ENCODE peak calls at places on chromosomes 13 and 19, in six cellular contexts. One of them, this sample, is unnamed.
A peak's percentile ranks its signal among the peaks of the same experiment; 100 is the strongest.

GRCh38 chr19:19224852-19225494 is 13.2 kb downstream of the NCAN start:
- DNase-seq in PC-3: peak; percentile 67
- DNase-seq in tibial artery: peak; percentile 27
- DNase-seq in K562: peak; percentile 96
- DNase-seq in mesendoderm: peak; percentile 94
- DNase-seq in astrocyte: no peak
- DNase-seq in this sample: peak; percentile 75

GRCh38 chr19:7159105-7159933 is 89.8 kb downstream of the ZNF557 start:
- DNase-seq in PC-3: no peak
- DNase-seq in tibial artery: peak; percentile 81
- DNase-seq in K562: peak; percentile 30
- DNase-seq in mesendoderm: no peak
- DNase-seq in astrocyte: peak; percentile 64
- DNase-seq in this sample: no peak

GRCh38 chr19:13557756-13558398 is 51.6 kb upstream of the CACNA1A start:
- DNase-seq in PC-3: peak; percentile 44
- DNase-seq in tibial artery: no peak
- DNase-seq in K562: no peak
- DNase-seq in mesendoderm: peak; percentile 31
- DNase-seq in astrocyte: no peak
- DNase-seq in this sample: no peak

GRCh38 chr19:33193864-33194362 is at the start of gene LRP3:
- DNase-seq in PC-3: peak; percentile 12
- DNase-seq in tibial artery: no peak
- DNase-seq in K562: no peak
- DNase-seq in mesendoderm: peak; percentile 23
- DNase-seq in astrocyte: no peak
- DNase-seq in this sample: no peak

GRCh38 chr13:100954430-100955361 is 280.1 kb upstream of the TMTC4 start:
- DNase-seq in PC-3: no peak
- DNase-seq in tibial artery: no peak
- DNase-seq in K562: no peak
- DNase-seq in mesendoderm: no peak
- DNase-seq in astrocyte: peak; percentile 8
- DNase-seq in this sample: no peak

GRCh38 chr19:46454244-46454643 is 17.1 kb downstream of the PNMA8A start:
- DNase-seq in PC-3: no peak
- DNase-seq in tibial artery: no peak
- DNase-seq in K562: no peak
- DNase-seq in mesendoderm: no peak
- DNase-seq in astrocyte: no peak
- DNase-seq in this sample: no peak

GRCh38 chr19:56080669-56081401 is 40.3 kb downstream of the ZNF787 start:
- DNase-seq in PC-3: peak; percentile 59
- DNase-seq in tibial artery: peak; percentile 68
- DNase-seq in K562: peak; percentile 84
- DNase-seq in mesendoderm: peak; percentile 87
- DNase-seq in astrocyte: peak; percentile 45
- DNase-seq in this sample: peak; percentile 66

GRCh38 chr13:85148009-85148408 is 651.2 kb downstream of the SLITRK6 start:
- DNase-seq in PC-3: no peak
- DNase-seq in tibial artery: no peak
- DNase-seq in K562: no peak
- DNase-seq in mesendoderm: peak; percentile 17
- DNase-seq in astrocyte: peak; percentile 2
- DNase-seq in this sample: no peak

GRCh38 chr19:8827277-8827676 is 4.8 kb downstream of the ZNF558 start:
- DNase-seq in PC-3: no peak
- DNase-seq in tibial artery: no peak
- DNase-seq in K562: no peak
- DNase-seq in mesendoderm: no peak
- DNase-seq in astrocyte: no peak
- DNase-seq in this sample: no peak

GRCh38 chr13:46124967-46125933 is 20.4 kb upstream of the CPB2 start:
- DNase-seq in PC-3: no peak
- DNase-seq in tibial artery: no peak
- DNase-seq in K562: peak; percentile 49
- DNase-seq in mesendoderm: no peak
- DNase-seq in astrocyte: no peak
- DNase-seq in this sample: no peak

GRCh38 chr13:99972190-99972731 is 694 bp upstream of the ZIC5 start:
- DNase-seq in PC-3: no peak
- DNase-seq in tibial artery: no peak
- DNase-seq in K562: no peak
- DNase-seq in mesendoderm: peak; percentile 74
- DNase-seq in astrocyte: no peak
- DNase-seq in this sample: no peak

GRCh38 chr13:80337011-80337688 is 3.8 kb downstream of the SPRY2 start:
- DNase-seq in PC-3: no peak
- DNase-seq in tibial artery: no peak
- DNase-seq in K562: no peak
- DNase-seq in mesendoderm: no peak
- DNase-seq in astrocyte: no peak
- DNase-seq in this sample: no peak

GRCh38 chr13:99974939-99975561 is 3.5 kb upstream of the ZIC5 start:
- DNase-seq in PC-3: no peak
- DNase-seq in tibial artery: no peak
- DNase-seq in K562: no peak
- DNase-seq in mesendoderm: peak; percentile 31
- DNase-seq in astrocyte: no peak
- DNase-seq in this sample: no peak

GRCh38 chr19:38550376-38550775 is 67.4 kb downstream of the MAP4K1 start:
- DNase-seq in PC-3: no peak
- DNase-seq in tibial artery: no peak
- DNase-seq in K562: no peak
- DNase-seq in mesendoderm: no peak
- DNase-seq in astrocyte: no peak
- DNase-seq in this sample: no peak

GRCh38 chr13:31208554-31209122 is 8.9 kb downstream of the B3GLCT start:
- DNase-seq in PC-3: no peak
- DNase-seq in tibial artery: no peak
- DNase-seq in K562: no peak
- DNase-seq in mesendoderm: no peak
- DNase-seq in astrocyte: no peak
- DNase-seq in this sample: no peak

GRCh38 chr19:32471811-32472210 is 66.2 kb downstream of the DPY19L3 start:
- DNase-seq in PC-3: no peak
- DNase-seq in tibial artery: no peak
- DNase-seq in K562: no peak
- DNase-seq in mesendoderm: no peak
- DNase-seq in astrocyte: no peak
- DNase-seq in this sample: no peak

GRCh38 chr19:41325947-41326706 is 16.2 kb downstream of the CCDC97 start:
- DNase-seq in PC-3: peak; percentile 42
- DNase-seq in tibial artery: peak; percentile 31
- DNase-seq in K562: peak; percentile 33
- DNase-seq in mesendoderm: no peak
- DNase-seq in astrocyte: peak; percentile 80
- DNase-seq in this sample: no peak

GRCh38 chr13:113094410-113094800 is 11.2 kb upstream of the F7 start:
- DNase-seq in PC-3: no peak
- DNase-seq in tibial artery: no peak
- DNase-seq in K562: no peak
- DNase-seq in mesendoderm: no peak
- DNase-seq in astrocyte: no peak
- DNase-seq in this sample: no peak

GRCh38 chr13:44848956-44849748 is 140.1 kb downstream of the NUFIP1 start:
- DNase-seq in PC-3: no peak
- DNase-seq in tibial artery: peak; percentile 36
- DNase-seq in K562: no peak
- DNase-seq in mesendoderm: no peak
- DNase-seq in astrocyte: peak; percentile 16
- DNase-seq in this sample: no peak

GRCh38 chr19:31223805-31224534 is 125.3 kb downstream of the TSHZ3 start:
- DNase-seq in PC-3: no peak
- DNase-seq in tibial artery: no peak
- DNase-seq in K562: no peak
- DNase-seq in mesendoderm: no peak
- DNase-seq in astrocyte: peak; percentile 92
- DNase-seq in this sample: no peak
- H3K4me3 ChIP-seq in PC-3: no peak overlapping the region
- H3K4me3 ChIP-seq in tibial artery: no peak overlapping the region
- H3K4me3 ChIP-seq in K562: no peak overlapping the region
- H3K4me3 ChIP-seq in mesendoderm: no peak overlapping the region
- H3K4me3 ChIP-seq in astrocyte: no peak overlapping the region
- H3K4me3 ChIP-seq in this sample: no peak overlapping the region

GRCh38 chr19:913080-913748 is at the start of gene R3HDM4:
- DNase-seq in PC-3: peak; percentile 52
- DNase-seq in tibial artery: peak; percentile 63
- DNase-seq in K562: peak; percentile 83
- DNase-seq in mesendoderm: no peak
- DNase-seq in astrocyte: no peak
- DNase-seq in this sample: peak; percentile 83
- H3K4me1 ChIP-seq in PC-3: peaks cover 12% of the 10 kb centered on the region
- H3K4me1 ChIP-seq in tibial artery: peaks cover 38% of the 10 kb centered on the region
- H3K4me1 ChIP-seq in K562: peaks cover 13% of the 10 kb centered on the region
- H3K4me1 ChIP-seq in mesendoderm: no peaks in the 10 kb centered on the region
- H3K4me1 ChIP-seq in astrocyte: peaks cover 21% of the 10 kb centered on the region
- H3K4me1 ChIP-seq in this sample: peaks cover 59% of the 10 kb centered on the region

GRCh38 chr13:109652536-109652935 is 133.8 kb downstream of the IRS2 start:
- DNase-seq in PC-3: no peak
- DNase-seq in tibial artery: no peak
- DNase-seq in K562: no peak
- DNase-seq in mesendoderm: no peak
- DNase-seq in astrocyte: no peak
- DNase-seq in this sample: no peak
- H3K27ac ChIP-seq in PC-3: no peak overlapping the region
- H3K27ac ChIP-seq in tibial artery: no peak overlapping the region
- H3K27ac ChIP-seq in K562: no peak overlapping the region
- H3K27ac ChIP-seq in mesendoderm: no peak overlapping the region
- H3K27ac ChIP-seq in astrocyte: no peak overlapping the region
- H3K27ac ChIP-seq in this sample: no peak overlapping the region

DNA sequence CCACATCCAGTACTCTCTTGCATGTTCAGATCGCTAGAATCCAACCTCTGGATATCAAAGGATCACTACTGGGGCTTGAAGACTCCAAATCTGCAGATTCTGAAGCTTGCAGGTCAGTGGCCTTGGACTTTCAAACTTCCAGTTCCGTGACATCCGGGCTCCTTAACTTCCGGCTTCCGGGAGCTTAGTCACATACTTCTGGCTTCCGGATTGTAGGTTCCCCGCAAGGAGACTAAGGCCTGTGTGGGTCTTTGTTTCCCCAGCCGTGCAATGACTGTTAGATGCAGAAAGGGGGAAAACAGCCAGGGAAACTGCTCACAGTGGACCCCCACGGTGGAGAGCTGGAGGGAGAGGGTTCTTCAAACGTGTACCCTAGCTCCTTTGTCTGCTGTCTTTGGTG is 41.4 kb downstream of the ZNF333 start:
- DNase-seq in PC-3: peak; percentile 7
- DNase-seq in tibial artery: no peak
- DNase-seq in K562: peak; percentile 12
- DNase-seq in mesendoderm: no peak
- DNase-seq in astrocyte: no peak
- DNase-seq in this sample: no peak
- H3K4me3 ChIP-seq in PC-3: no peak overlapping the region
- H3K4me3 ChIP-seq in tibial artery: no peak overlapping the region
- H3K4me3 ChIP-seq in K562: no peak overlapping the region
- H3K4me3 ChIP-seq in mesendoderm: no peak overlapping the region
- H3K4me3 ChIP-seq in astrocyte: no peak overlapping the region
- H3K4me3 ChIP-seq in this sample: no peak overlapping the region

GRCh38 chr13:98959775-98960325 is 18.0 kb downstream of the DOCK9 start:
- DNase-seq in PC-3: no peak
- DNase-seq in tibial artery: no peak
- DNase-seq in K562: no peak
- DNase-seq in mesendoderm: no peak
- DNase-seq in astrocyte: no peak
- DNase-seq in this sample: no peak
- H3K4me1 ChIP-seq in PC-3: no peaks in the 10 kb centered on the region
- H3K4me1 ChIP-seq in tibial artery: peaks cover 14% of the 10 kb centered on the region
- H3K4me1 ChIP-seq in K562: peaks cover 17% of the 10 kb centered on the region
- H3K4me1 ChIP-seq in mesendoderm: no peaks in the 10 kb centered on the region
- H3K4me1 ChIP-seq in astrocyte: peaks cover 7% of the 10 kb centered on the region
- H3K4me1 ChIP-seq in this sample: no peaks in the 10 kb centered on the region

GRCh38 chr13:94759120-94759728 is 46.9 kb upstream of the SOX21 start:
- DNase-seq in PC-3: peak; percentile 8
- DNase-seq in tibial artery: no peak
- DNase-seq in K562: no peak
- DNase-seq in mesendoderm: no peak
- DNase-seq in astrocyte: no peak
- DNase-seq in this sample: no peak

GRCh38 chr13:94758571-94758970 is 46.2 kb upstream of the SOX21 start:
- DNase-seq in PC-3: no peak
- DNase-seq in tibial artery: no peak
- DNase-seq in K562: no peak
- DNase-seq in mesendoderm: no peak
- DNase-seq in astrocyte: no peak
- DNase-seq in this sample: no peak

GRCh38 chr13:94764576-94765321 is 52.4 kb upstream of the SOX21 start:
- DNase-seq in PC-3: no peak
- DNase-seq in tibial artery: no peak
- DNase-seq in K562: no peak
- DNase-seq in mesendoderm: peak; percentile 21
- DNase-seq in astrocyte: peak; percentile 48
- DNase-seq in this sample: no peak

GRCh38 chr13:94765814-94766213 is 53.5 kb upstream of the SOX21 start:
- DNase-seq in PC-3: no peak
- DNase-seq in tibial artery: no peak
- DNase-seq in K562: no peak
- DNase-seq in mesendoderm: peak; percentile 62
- DNase-seq in astrocyte: no peak
- DNase-seq in this sample: no peak

GRCh38 chr13:94761407-94761806 is 49.1 kb upstream of the SOX21 start:
- DNase-seq in PC-3: no peak
- DNase-seq in tibial artery: no peak
- DNase-seq in K562: no peak
- DNase-seq in mesendoderm: peak; percentile 36
- DNase-seq in astrocyte: no peak
- DNase-seq in this sample: no peak
- H3K27ac ChIP-seq in PC-3: no peak overlapping the region
- H3K27ac ChIP-seq in tibial artery: no peak overlapping the region
- H3K27ac ChIP-seq in K562: no peak overlapping the region
- H3K27ac ChIP-seq in mesendoderm: no peak overlapping the region
- H3K27ac ChIP-seq in astrocyte: no peak overlapping the region
- H3K27ac ChIP-seq in this sample: no peak overlapping the region

GRCh38 chr13:43368003-43368402 is 344.6 kb downstream of the DNAJC15 start:
- DNase-seq in PC-3: no peak
- DNase-seq in tibial artery: no peak
- DNase-seq in K562: no peak
- DNase-seq in mesendoderm: no peak
- DNase-seq in astrocyte: no peak
- DNase-seq in this sample: peak; percentile 4
- H3K4me3 ChIP-seq in PC-3: no peak overlapping the region
- H3K4me3 ChIP-seq in tibial artery: peak overlapping the region; percentile 16
- H3K4me3 ChIP-seq in K562: no peak overlapping the region
- H3K4me3 ChIP-seq in mesendoderm: no peak overlapping the region
- H3K4me3 ChIP-seq in astrocyte: no peak overlapping the region
- H3K4me3 ChIP-seq in this sample: peak overlapping the region; percentile 81

This sample was measured in CD4-positive, CD25-positive, alpha-beta regulatory T cell.